ENCODE peak calls at places on chromosomes 13 and 19, in eight cellular contexts. L, R, X, E, B, Z, K and V are unnamed samples.

GRCh38 chr13:27353166-27353583 is 71.2 kb upstream of the GTF3A start:
- DNase-seq in L (no peak), R (no peak), X (peak; percentile 37), E (no peak), B (no peak), Z (no peak), K (no peak), V (no peak)

GRCh38 chr19:3746371-3747056 is 15.0 kb downstream of the APBA3 start:
- DNase-seq in L (no peak), R (no peak), X (no peak), E (no peak), B (no peak), Z (no peak), K (no peak), V (no peak)

GRCh38 chr19:46190489-46190888 is 39.1 kb upstream of the IGFL1 start:
- DNase-seq in L (no peak), R (no peak), X (no peak), E (no peak), B (no peak), Z (no peak), K (no peak), V (no peak)

GRCh38 chr13:27276188-27276587 is 5.6 kb downstream of the RASL11A start:
- DNase-seq in L (no peak), R (no peak), X (peak; percentile 72), E (no peak), B (no peak), Z (no peak), K (no peak), V (no peak)

GRCh38 chr13:111338841-111339240 is 18.4 kb downstream of the TEX29 start:
- DNase-seq in L (no peak), R (no peak), X (no peak), E (no peak), B (no peak), Z (no peak), K (no peak), V (no peak)

GRCh38 chr19:14413765-14414171 is 5.4 kb downstream of the DDX39A start:
- DNase-seq in L (no peak), R (no peak), X (peak; percentile 69), E (no peak), B (no peak), Z (peak; percentile 63), K (no peak), V (no peak)

GRCh38 chr19:1026189-1027019 is at the start of gene CNN2:
- DNase-seq in L (peak; percentile 59), R (peak; percentile 88), X (peak; percentile 91), E (peak; percentile 80), B (no peak), Z (no peak), K (peak; percentile 55), V (peak; percentile 92)

GRCh38 chr13:21663197-21663596 is 7.7 kb upstream of the FGF9 start:
- DNase-seq in L (no peak), R (no peak), X (no peak), E (no peak), B (no peak), Z (peak; percentile 89), K (no peak), V (no peak)

GRCh38 chr19:48845384-48845783 is 9.1 kb upstream of the HSD17B14 start:
- DNase-seq in L (no peak), R (no peak), X (no peak), E (no peak), B (no peak), Z (no peak), K (no peak), V (no peak)